ENCODE peak calls at places on chromosome 20, in five cellular contexts. X is Panc1, J is heart right ventricle, O is IMR-90, H is testis. D is an unnamed sample.

GRCh38 chr20:36672991-36673390 is 27.0 kb upstream of the SLA2 start:
- DNase-seq in X (no peak), J (no peak), O (peak; percentile 54), H (no peak), D (no peak)

GRCh38 chr20:24753136-24753535 is 195.9 kb upstream of the CST7 start:
- DNase-seq in X (no peak), J (no peak), O (no peak), H (no peak), D (no peak)

GRCh38 chr20:3559637-3560036 is 88.8 kb downstream of the ATRN start:
- DNase-seq in X (no peak), J (no peak), O (no peak), H (no peak), D (no peak)

GRCh38 chr20:1769491-1769890 is 111.9 kb upstream of the SIRPG start:
- DNase-seq in X (no peak), J (no peak), O (no peak), H (no peak), D (no peak)

GRCh38 chr20:10259166-10259565 is 40.5 kb downstream of the SNAP25 start:
- DNase-seq in X (no peak), J (no peak), O (no peak), H (no peak), D (no peak)

GRCh38 chr20:19890358-19891117 is 126.6 kb upstream of the NAA20 start:
- DNase-seq in X (no peak), J (no peak), O (no peak), H (no peak), D (no peak)

GRCh38 chr20:43409041-43409913 is 48.4 kb upstream of the SRSF6 start:
- DNase-seq in X (peak; percentile 32), J (no peak), O (peak; percentile 52), H (peak; percentile 50), D (peak; percentile 57)

GRCh38 chr20:41573955-41574354 is 44.2 kb downstream of the CHD6 start:
- DNase-seq in X (no peak), J (no peak), O (no peak), H (no peak), D (no peak)

GRCh38 chr20:50221501-50222323 is 31.1 kb downstream of the CEBPB start:
- DNase-seq in X (no peak), J (peak; percentile 16), O (peak; percentile 17), H (no peak), D (no peak)

GRCh38 chr20:21517566-21518277 is 3.9 kb upstream of the NKX2-2 start:
- DNase-seq in X (no peak), J (no peak), O (no peak), H (no peak), D (peak; percentile 60)

GRCh38 chr20:50913976-50914375 is 17.3 kb downstream of the ADNP start:
- DNase-seq in X (no peak), J (no peak), O (peak; percentile 88), H (no peak), D (no peak)

GRCh38 chr20:51966296-51966971 is 164.1 kb upstream of the SALL4 start:
- DNase-seq in X (peak; percentile 65), J (peak; percentile 34), O (peak; percentile 63), H (peak; percentile 86), D (peak; percentile 95)

GRCh38 chr20:63246490-63247284 is 7.6 kb downstream of the NKAIN4 start:
- DNase-seq in X (no peak), J (no peak), O (no peak), H (peak; percentile 57), D (peak; percentile 75)

GRCh38 chr20:44461803-44462174 is 13.9 kb upstream of the TTPAL start:
- DNase-seq in X (no peak), J (no peak), O (no peak), H (no peak), D (no peak)

GRCh38 chr20:44463466-44463865 is 12.2 kb upstream of the TTPAL start:
- DNase-seq in X (no peak), J (no peak), O (no peak), H (no peak), D (no peak)

GRCh38 chr20:44464514-44464913 is 11.2 kb upstream of the TTPAL start:
- DNase-seq in X (no peak), J (no peak), O (no peak), H (no peak), D (no peak)

GRCh38 chr20:44461142-44461802 is 14.4 kb upstream of the TTPAL start:
- DNase-seq in X (no peak), J (no peak), O (no peak), H (no peak), D (no peak)

DNA sequence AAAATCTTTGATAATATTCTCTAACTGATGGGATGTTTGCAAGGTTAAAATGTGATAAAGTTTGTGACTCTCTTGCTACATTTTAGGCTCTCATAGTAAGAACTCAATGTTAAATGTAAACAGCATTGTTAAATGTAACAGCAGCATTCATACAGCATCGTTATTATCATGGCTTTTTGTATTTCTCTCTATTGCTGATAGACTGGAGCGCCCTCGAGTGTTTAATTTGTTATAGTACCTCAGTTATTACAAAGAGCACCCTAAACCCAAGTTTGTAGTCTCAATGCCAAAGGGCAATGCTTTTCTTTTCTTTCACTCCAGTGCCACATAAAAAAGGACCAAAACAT is 14.9 kb upstream of the TTPAL start:
- DNase-seq in X (no peak), J (no peak), O (peak; percentile 23), H (peak; percentile 51), D (peak; percentile 49)
- TF ChIP-seq CTCF in X (peak; percentile 78), J (peak; percentile 7), O (peak; percentile 57), H (peak; percentile 40), D (peak; percentile 57)

GRCh38 chr20:8535403-8536003 is 403.4 kb downstream of the PLCB1 start:
- DNase-seq in X (no peak), J (no peak), O (no peak), H (no peak), D (peak; percentile 58)
- TF ChIP-seq CTCF in X (peak; percentile 22), J (peak; percentile 5), O (peak; percentile 47), H (peak; percentile 23), D (peak; percentile 75)

DNA sequence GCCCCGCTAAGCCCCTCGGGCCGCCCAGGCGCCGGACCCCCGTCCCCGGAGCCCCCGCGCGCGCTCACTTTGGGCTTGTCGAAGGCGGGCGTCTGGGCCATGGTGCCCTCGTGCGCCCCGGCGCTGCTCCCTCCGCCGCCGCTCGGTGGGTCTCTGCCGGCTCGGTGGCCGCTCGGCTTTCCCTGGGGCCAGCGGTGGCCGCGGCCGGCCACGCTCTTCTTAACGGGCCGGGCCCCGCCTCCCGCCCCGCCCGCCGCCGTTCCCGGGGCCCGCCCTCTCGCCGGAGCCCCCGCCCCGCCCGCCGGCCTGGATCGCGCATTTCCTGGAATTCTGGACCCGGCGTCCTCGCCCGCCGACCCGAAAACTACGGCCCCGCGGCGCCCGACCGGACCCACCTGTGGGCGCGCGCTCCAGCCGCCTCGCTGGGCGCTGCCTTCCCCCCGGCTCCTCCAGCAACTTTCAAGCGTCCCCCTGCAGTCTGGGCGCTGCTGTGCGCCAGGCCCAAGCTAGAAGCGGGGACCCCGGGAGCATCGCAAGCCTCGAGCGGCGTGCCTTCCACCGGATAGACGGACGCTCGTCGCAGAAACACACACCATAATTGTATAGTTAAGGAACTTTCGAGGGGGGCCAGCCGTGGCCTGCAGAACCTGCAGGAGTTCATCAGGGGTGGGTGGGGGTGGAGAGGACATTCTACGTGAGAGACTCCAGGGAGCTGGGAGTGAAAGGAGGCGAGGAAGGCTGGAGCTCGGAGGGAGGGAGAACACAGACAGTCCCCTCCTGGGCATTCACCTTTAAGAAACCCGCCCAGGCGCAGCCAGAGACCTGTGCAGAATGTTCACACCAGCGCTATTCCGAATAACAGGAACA is at the start of gene ADA:
- DNase-seq in X (no peak), J (peak; percentile 77), O (peak; percentile 21), H (peak; percentile 64), D (peak; percentile 71)
- TF ChIP-seq CTCF in X (no peak), J (no peak), O (no peak), H (no peak), D (no peak)

GRCh38 chr20:62120990-62121775 is 1.1 kb upstream of the LSM14B start:
- DNase-seq in X (no peak), J (no peak), O (peak; percentile 61), H (peak; percentile 41), D (peak; percentile 31)

GRCh38 chr20:62126141-62126540 is 3.9 kb downstream of the LSM14B start:
- DNase-seq in X (no peak), J (no peak), O (no peak), H (no peak), D (no peak)

GRCh38 chr20:62121776-62122658 is at the start of gene LSM14B:
- DNase-seq in X (peak; percentile 65), J (peak; percentile 95), O (peak; percentile 95), H (peak; percentile 96), D (peak; percentile 96)

GRCh38 chr20:62122659-62123449 is 579 bp downstream of the LSM14B start:
- DNase-seq in X (no peak), J (peak; percentile 23), O (no peak), H (peak; percentile 56), D (peak; percentile 45)

GRCh38 chr20:62123450-62124118 is 1.3 kb downstream of the LSM14B start:
- DNase-seq in X (no peak), J (no peak), O (peak; percentile 51), H (no peak), D (peak; percentile 41)
- TF ChIP-seq CTCF in X (no peak), J (no peak), O (peak; percentile 19), H (no peak), D (no peak)

DNA sequence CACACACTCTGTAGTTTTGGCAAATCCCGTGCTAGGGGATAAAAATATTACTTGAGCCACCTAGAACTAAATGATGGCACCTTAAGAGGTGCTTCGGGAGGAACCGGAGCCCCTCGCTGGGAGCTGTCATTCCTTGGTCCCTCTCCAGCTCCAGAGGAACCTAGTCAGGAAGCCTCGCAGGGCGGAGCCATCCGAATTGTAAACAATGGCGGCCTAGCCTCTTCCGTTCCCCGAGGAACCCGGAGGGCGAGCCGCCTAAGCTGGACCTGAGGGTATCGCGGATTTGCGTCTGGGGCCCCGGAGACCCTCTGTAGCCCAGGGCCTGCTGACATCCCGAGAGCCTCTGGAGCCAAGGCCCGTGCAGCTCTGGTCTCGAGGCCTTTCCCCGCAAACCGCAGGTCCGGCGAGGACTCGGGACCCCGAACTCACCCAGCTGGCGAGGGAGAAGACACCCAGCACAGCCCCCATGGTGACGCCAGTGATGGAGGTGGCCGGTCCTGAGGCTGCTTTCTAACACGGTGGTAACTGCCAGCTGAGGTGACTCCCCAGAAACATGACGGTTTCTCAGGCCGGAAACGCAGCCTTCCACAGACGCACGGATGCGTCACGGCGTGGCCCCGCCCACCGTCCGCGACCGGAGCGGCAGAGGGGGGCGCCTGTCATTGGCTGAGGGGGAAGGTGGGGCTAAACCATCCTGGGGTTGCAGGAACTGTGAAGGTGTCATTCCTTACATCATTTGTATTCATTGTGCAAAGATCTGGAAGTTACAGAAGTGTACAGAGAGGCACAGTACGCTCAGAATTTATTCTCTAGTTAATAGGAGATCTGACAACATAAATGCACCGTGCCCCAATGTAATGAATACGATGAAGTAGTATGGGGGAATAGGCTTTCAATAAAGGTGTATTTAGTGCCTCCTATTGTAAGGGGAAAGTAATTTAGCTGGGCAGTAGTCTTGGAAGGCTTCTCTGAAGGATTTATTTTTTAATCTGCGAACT is at the start of gene SERINC3:
- DNase-seq in X (peak; percentile 87), J (peak; percentile 96), O (peak; percentile 96), H (peak; percentile 98), D (peak; percentile 95)
- TF ChIP-seq CTCF in X (no peak), J (no peak), O (no peak), H (peak; percentile 1), D (peak; percentile 56)

GRCh38 chr20:39651645-39652340 is 689.6 kb downstream of the DHX35 start:
- DNase-seq in X (no peak), J (no peak), O (no peak), H (no peak), D (no peak)
- TF ChIP-seq CTCF in X (no peak), J (no peak), O (no peak), H (no peak), D (no peak)